ENCODE peak calls at places on chromosome X, in nine cellular contexts. U is AG04449, K is GM13976, F is HFFc6, Y is upper lobe of left lung, E is WERI-Rb-1, W is heart left ventricle, G is IMR-90, M is foreskin fibroblast. C is an unnamed sample.

GRCh38 chrX:134244043-134244442 is 7.1 kb downstream of the CCDC160 start:
- DNase-seq in G (peak; percentile 33), W (no peak), F (no peak), M (peak; percentile 50), Y (no peak), E (no peak), U (no peak), K (no peak), C (no peak)

GRCh38 chrX:103061486-103061885 is 2.5 kb downstream of the BEX1 start:
- DNase-seq in Y (no peak), F (no peak), E (no peak), W (no peak), U (no peak), K (no peak), G (no peak), M (no peak), C (no peak)

GRCh38 chrX:23854122-23854521 is 53.6 kb downstream of the APOO start:
- DNase-seq in U (no peak), G (no peak), K (no peak), W (no peak), E (no peak), M (no peak), Y (no peak), F (no peak), C (no peak)

GRCh38 chrX:148268646-148269045 is 231.8 kb upstream of the AFF2 start:
- DNase-seq in G (no peak), E (no peak), F (no peak), W (no peak), K (no peak), Y (no peak), U (no peak), M (no peak), C (no peak)

GRCh38 chrX:108304210-108304609 is 134.0 kb downstream of the COL4A6 start:
- DNase-seq in G (peak; percentile 7), U (no peak), W (no peak), E (no peak), Y (no peak), F (no peak), M (peak; percentile 38), K (no peak), C (no peak)

GRCh38 chrX:75301060-75301459 is 27.2 kb downstream of the UPRT start:
- DNase-seq in W (no peak), U (no peak), F (no peak), K (no peak), Y (no peak), G (peak; percentile 8), M (no peak), E (no peak), C (no peak)

GRCh38 chrX:121307441-121307840 is 260.0 kb downstream of the GLUD2 start:
- DNase-seq in G (no peak), M (peak; percentile 25), Y (no peak), K (peak; percentile 10), U (no peak), E (no peak), W (no peak), F (no peak), C (no peak)

GRCh38 chrX:46961574-46962279 is 49.5 kb downstream of the JADE3 start:
- DNase-seq in G (no peak), M (no peak), W (no peak), U (no peak), Y (no peak), E (peak; percentile 12), K (no peak), F (no peak), C (no peak)

GRCh38 chrX:154056739-154057367 is 37.2 kb upstream of the IRAK1 start:
- DNase-seq in W (no peak), Y (peak; percentile 68), G (peak; percentile 20), U (no peak), M (peak; percentile 49), E (no peak), F (no peak), K (no peak), C (no peak)

GRCh38 chrX:13428055-13428786 is 108.4 kb upstream of the ATXN3L start:
- DNase-seq in Y (no peak), W (no peak), U (peak; percentile 61), M (peak; percentile 90), K (peak; percentile 31), E (no peak), G (peak; percentile 72), F (peak; percentile 47), C (no peak)

GRCh38 chrX:68684291-68684918 is 36.9 kb downstream of the STARD8 start:
- DNase-seq in K (peak; percentile 25), W (peak; percentile 87), F (no peak), Y (peak; percentile 67), M (no peak), U (no peak), E (no peak), G (no peak), C (no peak)

GRCh38 chrX:15468036-15468435 is 25.1 kb downstream of the PIR start:
- DNase-seq in U (no peak), M (peak; percentile 76), F (peak; percentile 74), Y (peak; percentile 26), K (peak; percentile 21), W (no peak), G (peak; percentile 67), E (no peak), C (no peak)

GRCh38 chrX:107025538-107025937 is 25.5 kb upstream of the MORC4 start:
- DNase-seq in E (no peak), G (peak; percentile 24), M (peak; percentile 49), K (peak; percentile 9), Y (no peak), F (peak; percentile 4), U (no peak), W (no peak), C (no peak)

GRCh38 chrX:39967348-39967747 is 130.4 kb downstream of the BCOR start:
- DNase-seq in Y (no peak), W (no peak), F (no peak), E (peak; percentile 76), M (peak; percentile 15), G (peak; percentile 14), U (no peak), K (no peak), C (no peak)

GRCh38 chrX:17547658-17548057 is 172.7 kb downstream of the NHS start:
- DNase-seq in U (no peak), W (peak; percentile 59), F (peak; percentile 71), K (no peak), E (no peak), G (peak; percentile 91), M (peak; percentile 91), Y (peak; percentile 64), C (no peak)

GRCh38 chrX:132022115-132022862 is 813 bp upstream of the STK26 start:
- DNase-seq in E (no peak), U (no peak), F (no peak), M (peak; percentile 36), G (no peak), Y (no peak), W (no peak), K (peak; percentile 20), C (no peak)
- TF ChIP-seq CTCF in E (no peak), U (peak; percentile 2), F (peak; percentile 50), M (peak; percentile 30), G (no peak), Y (no peak), W (peak; percentile 8), K (no peak), C (peak; percentile 46)

GRCh38 chrX:135463937-135464336 is 42.2 kb downstream of the SMIM10L2A start:
- DNase-seq in E (no peak), W (no peak), Y (no peak), U (no peak), G (peak; percentile 6), K (no peak), M (peak; percentile 1), F (no peak), C (no peak)
- TF ChIP-seq CTCF in E (peak; percentile 26), W (peak; percentile 28), Y (no peak), U (peak; percentile 29), G (peak; percentile 32), K (peak; percentile 38), M (peak; percentile 23), F (peak; percentile 57), C (no peak)

GRCh38 chrX:136577562-136577961 is 45.5 kb downstream of the VGLL1 start:
- DNase-seq in M (peak; percentile 68), E (peak; percentile 43), U (no peak), F (peak; percentile 46), G (peak; percentile 32), Y (peak; percentile 32), K (peak; percentile 12), W (peak; percentile 57), C (peak; percentile 14)
- TF ChIP-seq CTCF in M (peak; percentile 70), E (peak; percentile 87), U (peak; percentile 79), F (peak; percentile 65), G (peak; percentile 61), Y (peak; percentile 33), K (peak; percentile 55), W (peak; percentile 64), C (peak; percentile 67)

GRCh38 chrX:112857478-112857878 is 16.8 kb upstream of the AMOT start:
- DNase-seq in U (no peak), W (no peak), F (no peak), Y (no peak), G (no peak), E (no peak), M (no peak), K (peak; percentile 27), C (no peak)
- TF ChIP-seq CTCF in U (no peak), W (no peak), F (no peak), Y (no peak), G (no peak), E (no peak), M (no peak), K (no peak), C (no peak)

DNA sequence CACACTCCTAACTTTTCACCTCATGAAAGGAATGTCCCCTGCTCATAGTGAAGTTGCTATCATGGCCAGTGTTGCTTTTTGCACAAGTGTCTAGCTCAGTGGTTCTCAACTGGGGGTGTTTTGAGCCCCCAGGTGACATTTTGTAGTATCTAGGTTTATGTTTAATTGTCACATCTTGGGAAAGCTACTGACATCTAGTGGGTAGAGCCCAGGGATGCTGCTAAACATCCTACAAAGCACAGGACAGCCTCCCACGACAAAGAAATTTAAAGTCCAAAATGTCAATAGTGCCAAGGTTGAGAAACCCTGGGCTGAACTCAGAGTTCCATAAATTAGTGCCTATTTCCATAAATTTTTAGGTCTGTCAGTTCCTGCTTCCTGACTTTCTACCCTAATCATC is 70.7 kb upstream of the HCCS start:
- DNase-seq in Y (no peak), F (no peak), M (peak; percentile 17), W (no peak), E (no peak), G (no peak), K (no peak), U (no peak), C (no peak)
- TF ChIP-seq CTCF in Y (no peak), F (peak; percentile 27), M (no peak), W (peak; percentile 14), E (no peak), G (no peak), K (no peak), U (peak; percentile 2), C (no peak)

C was measured in progenitor cell of endocrine pancreas.